ENCODE peak calls at places on chromosomes 11 and 22, in six cellular contexts. X is dorsolateral prefrontal cortex, M is adrenal gland, K is Peyer's patch, W is gastrocnemius medialis, Z is stomach. O is an unnamed sample.

GRCh38 chr11:132982769-132983168 is 549.5 kb downstream of the OPCML start:
- DNase-seq in K (no peak), W (no peak), M (no peak), Z (no peak), X (no peak), O (no peak)

GRCh38 chr22:21032037-21032842 is at the start of gene SLC7A4:
- DNase-seq in X (peak), W (no peak), M (peak), K (no peak), Z (peak), O (no peak)

GRCh38 chr11:94302806-94303205 is 1.6 kb upstream of the IZUMO1R start:
- DNase-seq in W (no peak), K (no peak), Z (no peak), M (no peak), X (no peak), O (no peak)

GRCh38 chr11:128026596-128026995 is 560.8 kb downstream of the ETS1 start:
- DNase-seq in X (no peak), W (no peak), Z (no peak), M (peak), K (no peak), O (no peak)

GRCh38 chr11:77449060-77449521 is 24.8 kb downstream of the PAK1 start:
- DNase-seq in K (no peak), Z (no peak), M (no peak), W (no peak), X (no peak), O (no peak)

GRCh38 chr22:47618611-47619010 is 856.2 kb downstream of the TBC1D22A start:
- DNase-seq in W (no peak), K (no peak), Z (no peak), X (no peak), M (no peak), O (peak)

GRCh38 chr11:92880391-92880790 is 89.1 kb upstream of the MTNR1B start:
- DNase-seq in M (no peak), Z (no peak), W (no peak), K (no peak), X (no peak), O (no peak)

GRCh38 chr11:114123692-114124330 is 64.3 kb downstream of the ZBTB16 start:
- DNase-seq in M (no peak), Z (no peak), W (peak), K (no peak), X (no peak), O (no peak)

DNA sequence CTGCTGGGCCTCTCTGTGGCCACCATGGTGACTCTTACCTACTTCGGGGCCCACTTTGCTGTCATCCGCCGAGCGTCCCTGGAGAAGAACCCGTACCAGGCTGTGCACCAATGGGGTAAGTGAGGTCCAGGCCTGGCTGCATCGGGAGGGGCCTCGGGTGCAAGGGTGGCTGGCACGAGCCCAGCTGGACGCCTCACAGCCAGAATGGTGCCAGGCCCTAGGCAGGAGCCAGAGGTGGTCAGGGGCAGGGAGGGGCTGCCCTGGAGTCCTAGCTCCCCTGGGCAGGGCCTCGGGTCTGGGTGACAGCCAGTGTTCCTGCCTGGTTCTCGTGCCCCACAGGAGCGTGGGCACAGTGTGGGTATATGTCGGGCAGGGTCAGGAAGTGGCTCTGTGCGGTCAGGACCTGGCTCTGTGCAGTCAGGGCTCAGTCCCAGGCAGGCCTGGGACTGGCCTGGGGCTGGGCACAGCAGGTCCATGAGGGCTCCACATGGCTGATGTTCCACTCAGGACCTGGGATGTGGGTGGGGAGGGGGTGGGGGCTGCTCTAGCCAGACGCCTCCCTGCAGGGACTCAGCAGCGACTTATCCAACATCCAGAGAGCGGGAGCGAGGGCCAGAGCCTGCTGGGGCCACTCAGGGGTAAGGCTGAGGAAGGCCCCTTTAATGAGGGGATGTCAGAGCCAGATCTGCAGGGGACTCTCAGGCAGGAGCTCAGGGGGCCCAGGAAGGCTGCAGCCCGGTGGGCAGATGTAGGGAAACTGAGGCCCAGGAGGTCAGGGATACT is 1.2 kb downstream of the TSPAN32 start:
- DNase-seq in W (no peak), X (no peak), Z (peak), M (no peak), K (peak), O (peak)
- H3K4me3 ChIP-seq in W (no peak), X (no peak), Z (peak), M (no peak), K (no peak), O (peak)

DNA sequence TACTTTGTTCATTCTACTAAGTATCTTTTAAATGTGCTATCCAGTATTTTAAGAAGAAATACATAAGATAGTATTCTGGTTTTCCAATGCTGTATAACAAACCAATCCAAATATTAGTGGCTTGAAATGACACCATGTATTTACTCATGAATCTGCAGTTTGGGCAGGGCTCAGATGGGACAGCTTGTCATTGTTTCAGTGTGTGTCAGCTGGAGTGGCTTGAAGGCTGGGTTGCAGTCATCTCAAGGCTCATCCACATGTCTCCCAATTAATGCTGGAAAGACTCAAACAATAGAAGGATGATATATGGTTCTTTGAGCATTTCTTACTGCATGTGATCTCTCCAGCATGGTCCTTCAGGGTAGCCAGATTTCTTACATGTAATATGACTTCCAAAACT is 146.2 kb downstream of the ARHGAP42 start:
- DNase-seq in W (no peak), X (no peak), M (no peak), K (no peak), Z (no peak), O (no peak)
- H3K27ac ChIP-seq in W (no peak), X (no peak), M (no peak), K (no peak), Z (no peak), O (no peak)

GRCh38 chr11:30465623-30466022 is 120.5 kb downstream of the MPPED2 start:
- DNase-seq in K (no peak), X (no peak), M (no peak), Z (no peak), W (no peak), O (no peak)
- TF ChIP-seq CTCF in K (no peak), X (no peak), M (no peak), Z (no peak), W (no peak), O (no peak)

DNA sequence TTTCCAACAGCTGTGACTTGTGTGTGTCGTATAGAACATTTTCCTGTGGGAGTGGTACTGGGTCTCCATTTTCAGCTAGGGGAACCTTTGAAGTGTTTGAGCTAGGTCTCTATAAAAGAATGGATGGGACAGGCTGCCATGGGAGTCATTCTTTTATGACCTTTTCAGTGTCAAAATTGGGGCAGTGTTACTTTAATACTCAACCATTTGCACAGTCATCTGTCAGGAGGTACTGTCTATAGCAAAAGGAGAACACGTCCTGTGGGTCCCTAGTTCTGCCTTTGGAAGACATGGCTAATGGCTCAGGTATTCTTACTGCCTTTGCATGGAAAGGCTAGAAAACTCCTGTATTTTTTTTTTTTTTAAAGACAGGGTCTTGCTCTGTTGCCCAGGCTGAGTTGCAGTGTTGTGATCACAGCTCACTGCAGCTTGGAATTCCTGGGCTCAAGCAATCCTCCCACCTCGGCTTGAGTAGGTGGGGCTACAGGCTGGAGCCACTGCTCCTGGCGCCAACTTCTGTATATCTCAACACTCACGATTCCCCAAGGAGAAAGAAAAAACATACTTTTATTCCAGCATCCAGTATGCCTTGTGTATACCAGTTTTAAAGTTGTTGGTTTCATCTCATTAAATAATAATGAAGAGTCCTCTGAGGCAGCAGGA is 2.1 kb upstream of the ATF4 start:
- DNase-seq in Z (no peak), K (no peak), X (no peak), M (no peak), W (no peak), O (no peak)
- H3K4me3 ChIP-seq in Z (no peak), K (no peak), X (no peak), M (no peak), W (no peak), O (no peak)

GRCh38 chr11:69697489-69697843 is 6.4 kb downstream of the FGF19 start:
- DNase-seq in Z (no peak), W (no peak), K (no peak), X (no peak), M (no peak), O (no peak)

GRCh38 chr11:69696749-69697488 is 6.9 kb downstream of the FGF19 start:
- DNase-seq in Z (no peak), X (no peak), M (no peak), W (no peak), K (no peak), O (no peak)

GRCh38 chr11:69697861-69698260 is 6.0 kb downstream of the FGF19 start:
- DNase-seq in W (no peak), X (no peak), M (no peak), K (no peak), Z (no peak), O (no peak)

GRCh38 chr11:69699213-69699612 is 4.6 kb downstream of the FGF19 start:
- DNase-seq in Z (no peak), W (no peak), X (no peak), K (no peak), M (no peak), O (no peak)

GRCh38 chr11:69698362-69698761 is 5.5 kb downstream of the FGF19 start:
- DNase-seq in M (no peak), Z (no peak), X (no peak), W (no peak), K (no peak), O (no peak)
- H3K27ac ChIP-seq in M (no peak), Z (no peak), X (no peak), W (no peak), K (no peak), O (no peak)

GRCh38 chr11:104623518-104623917 is 274.7 kb downstream of the CASP12 start:
- DNase-seq in Z (no peak), M (no peak), K (no peak), W (no peak), X (no peak), O (no peak)
- TF ChIP-seq CTCF in Z (no peak), M (no peak), K (no peak), W (no peak), X (no peak), O (no peak)

DNA sequence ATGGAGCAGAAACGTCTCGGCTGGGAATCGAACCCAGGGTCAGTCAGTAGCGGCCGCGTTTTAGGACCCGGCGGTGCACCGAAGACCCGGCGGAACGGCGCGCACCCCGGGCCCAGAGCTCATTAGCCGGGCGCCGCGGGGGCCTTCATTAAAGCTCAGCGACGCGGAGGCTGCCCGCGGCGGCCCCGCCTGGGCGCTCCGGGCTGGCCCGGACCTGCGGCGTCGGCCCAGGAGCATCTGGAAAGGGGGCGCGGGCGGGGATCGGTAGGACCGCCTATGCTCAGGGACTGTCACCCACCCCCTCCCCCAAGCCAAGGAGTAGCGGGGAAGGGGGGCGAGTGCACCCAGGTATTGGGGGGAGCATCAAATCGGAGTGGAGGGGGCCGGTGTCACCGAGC is 52.2 kb downstream of the CYTH4 start:
- DNase-seq in X (no peak), W (no peak), K (no peak), Z (no peak), M (no peak), O (no peak)
- H3K4me3 ChIP-seq in X (peak), W (no peak), K (no peak), Z (no peak), M (no peak), O (no peak)

O was measured in coronary artery.